ENCODE peak calls at places on chromosome 2, in seven cellular contexts. One of them, this sample, is unnamed.

GRCh38 chr2:204860249-204860648 is 315.0 kb downstream of the PARD3B start:
- DNase-seq in ascending aorta: no peak
- DNase-seq in WTC11: no peak
- DNase-seq in suprapubic skin: no peak
- DNase-seq in uterus: no peak
- DNase-seq in HFFc6: no peak
- DNase-seq in endothelial cell: no peak
- DNase-seq in this sample: no peak

GRCh38 chr2:207163815-207164747 is 1.7 kb downstream of the KLF7 start:
- DNase-seq in ascending aorta: peak
- DNase-seq in WTC11: no peak
- DNase-seq in suprapubic skin: peak
- DNase-seq in uterus: peak
- DNase-seq in HFFc6: peak
- DNase-seq in endothelial cell: peak
- DNase-seq in this sample: no peak

GRCh38 chr2:117948585-117948984 is 65.3 kb downstream of the CCDC93 start:
- DNase-seq in ascending aorta: no peak
- DNase-seq in WTC11: no peak
- DNase-seq in suprapubic skin: no peak
- DNase-seq in uterus: no peak
- DNase-seq in HFFc6: no peak
- DNase-seq in endothelial cell: no peak
- DNase-seq in this sample: no peak

GRCh38 chr2:215906458-215906857 is 106.9 kb downstream of the MREG start:
- DNase-seq in ascending aorta: no peak
- DNase-seq in WTC11: no peak
- DNase-seq in suprapubic skin: no peak
- DNase-seq in uterus: no peak
- DNase-seq in HFFc6: no peak
- DNase-seq in endothelial cell: no peak
- DNase-seq in this sample: no peak

GRCh38 chr2:113180131-113180946 is 6.6 kb downstream of the PSD4 start:
- DNase-seq in ascending aorta: no peak
- DNase-seq in WTC11: no peak
- DNase-seq in suprapubic skin: peak
- DNase-seq in uterus: no peak
- DNase-seq in HFFc6: no peak
- DNase-seq in endothelial cell: no peak
- DNase-seq in this sample: no peak

GRCh38 chr2:234670052-234670451 is 173.2 kb upstream of the ARL4C start:
- DNase-seq in ascending aorta: no peak
- DNase-seq in WTC11: no peak
- DNase-seq in suprapubic skin: no peak
- DNase-seq in uterus: no peak
- DNase-seq in HFFc6: peak
- DNase-seq in endothelial cell: no peak
- DNase-seq in this sample: peak

GRCh38 chr2:227534714-227535113 is 62.8 kb downstream of the AGFG1 start:
- DNase-seq in ascending aorta: no peak
- DNase-seq in WTC11: no peak
- DNase-seq in suprapubic skin: no peak
- DNase-seq in uterus: no peak
- DNase-seq in HFFc6: no peak
- DNase-seq in endothelial cell: no peak
- DNase-seq in this sample: no peak

GRCh38 chr2:70728128-70728527 is 39.9 kb downstream of the ADD2 start:
- DNase-seq in ascending aorta: no peak
- DNase-seq in WTC11: peak
- DNase-seq in suprapubic skin: no peak
- DNase-seq in uterus: no peak
- DNase-seq in HFFc6: no peak
- DNase-seq in endothelial cell: no peak
- DNase-seq in this sample: no peak

GRCh38 chr2:190853659-190854386 is 26.8 kb upstream of the GLS start:
- DNase-seq in ascending aorta: no peak
- DNase-seq in WTC11: no peak
- DNase-seq in suprapubic skin: no peak
- DNase-seq in uterus: no peak
- DNase-seq in HFFc6: no peak
- DNase-seq in endothelial cell: no peak
- DNase-seq in this sample: no peak

GRCh38 chr2:37880546-37880945 is 44.5 kb upstream of the RMDN2 start:
- DNase-seq in ascending aorta: no peak
- DNase-seq in WTC11: no peak
- DNase-seq in suprapubic skin: no peak
- DNase-seq in uterus: no peak
- DNase-seq in HFFc6: no peak
- DNase-seq in endothelial cell: no peak
- DNase-seq in this sample: no peak
- TF ChIP-seq CTCF in ascending aorta: no peak
- TF ChIP-seq CTCF in WTC11: no peak
- TF ChIP-seq CTCF in suprapubic skin: no peak
- TF ChIP-seq CTCF in uterus: no peak
- TF ChIP-seq CTCF in HFFc6: peak
- TF ChIP-seq CTCF in endothelial cell: no peak
- TF ChIP-seq CTCF in this sample: no peak

GRCh38 chr2:60565472-60565871 is 12.0 kb upstream of the BCL11A start:
- DNase-seq in ascending aorta: no peak
- DNase-seq in WTC11: peak
- DNase-seq in suprapubic skin: no peak
- DNase-seq in uterus: no peak
- DNase-seq in HFFc6: no peak
- DNase-seq in endothelial cell: peak
- DNase-seq in this sample: no peak
- TF ChIP-seq CTCF in ascending aorta: peak
- TF ChIP-seq CTCF in WTC11: no peak
- TF ChIP-seq CTCF in suprapubic skin: no peak
- TF ChIP-seq CTCF in uterus: peak
- TF ChIP-seq CTCF in HFFc6: peak
- TF ChIP-seq CTCF in endothelial cell: no peak
- TF ChIP-seq CTCF in this sample: peak

GRCh38 chr2:116095636-116096035 is 1653.2 kb downstream of the DPP10 start:
- DNase-seq in ascending aorta: no peak
- DNase-seq in WTC11: no peak
- DNase-seq in suprapubic skin: no peak
- DNase-seq in uterus: no peak
- DNase-seq in HFFc6: no peak
- DNase-seq in endothelial cell: no peak
- DNase-seq in this sample: no peak
- TF ChIP-seq CTCF in ascending aorta: no peak
- TF ChIP-seq CTCF in WTC11: no peak
- TF ChIP-seq CTCF in suprapubic skin: no peak
- TF ChIP-seq CTCF in uterus: no peak
- TF ChIP-seq CTCF in HFFc6: no peak
- TF ChIP-seq CTCF in endothelial cell: no peak
- TF ChIP-seq CTCF in this sample: no peak

DNA sequence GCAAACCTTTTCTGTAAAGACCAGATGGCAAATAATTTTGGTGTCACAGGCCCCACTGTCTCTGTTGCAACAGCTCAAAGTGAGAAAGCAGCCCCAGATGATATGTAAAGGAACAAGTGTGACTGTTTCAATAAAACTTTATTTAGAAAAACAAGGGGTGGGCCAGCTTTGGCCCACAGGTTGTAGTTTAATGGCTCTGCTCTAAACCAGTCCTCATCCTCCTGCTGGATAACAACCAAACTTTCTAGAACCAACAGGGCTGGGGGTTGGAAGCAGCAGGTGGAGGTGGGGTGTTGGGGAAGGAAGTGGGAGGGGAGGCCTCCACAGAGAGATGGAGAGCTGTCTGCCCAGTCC is 28.8 kb upstream of the INHBB start:
- DNase-seq in ascending aorta: no peak
- DNase-seq in WTC11: no peak
- DNase-seq in suprapubic skin: no peak
- DNase-seq in uterus: no peak
- DNase-seq in HFFc6: no peak
- DNase-seq in endothelial cell: no peak
- DNase-seq in this sample: no peak
- TF ChIP-seq CTCF in ascending aorta: no peak
- TF ChIP-seq CTCF in WTC11: no peak
- TF ChIP-seq CTCF in suprapubic skin: no peak
- TF ChIP-seq CTCF in uterus: no peak
- TF ChIP-seq CTCF in HFFc6: no peak
- TF ChIP-seq CTCF in endothelial cell: no peak
- TF ChIP-seq CTCF in this sample: no peak

GRCh38 chr2:42012651-42013050 is 35.2 kb upstream of the PKDCC start:
- DNase-seq in ascending aorta: no peak
- DNase-seq in WTC11: no peak
- DNase-seq in suprapubic skin: no peak
- DNase-seq in uterus: no peak
- DNase-seq in HFFc6: no peak
- DNase-seq in endothelial cell: no peak
- DNase-seq in this sample: no peak
- TF ChIP-seq CTCF in ascending aorta: no peak
- TF ChIP-seq CTCF in WTC11: no peak
- TF ChIP-seq CTCF in suprapubic skin: no peak
- TF ChIP-seq CTCF in uterus: no peak
- TF ChIP-seq CTCF in HFFc6: no peak
- TF ChIP-seq CTCF in endothelial cell: no peak
- TF ChIP-seq CTCF in this sample: peak

GRCh38 chr2:162328424-162329157 is 10.1 kb upstream of the IFIH1 start:
- DNase-seq in ascending aorta: no peak
- DNase-seq in WTC11: no peak
- DNase-seq in suprapubic skin: no peak
- DNase-seq in uterus: no peak
- DNase-seq in HFFc6: no peak
- DNase-seq in endothelial cell: no peak
- DNase-seq in this sample: no peak

GRCh38 chr2:162330881-162331280 is 12.4 kb upstream of the IFIH1 start:
- DNase-seq in ascending aorta: no peak
- DNase-seq in WTC11: no peak
- DNase-seq in suprapubic skin: no peak
- DNase-seq in uterus: no peak
- DNase-seq in HFFc6: no peak
- DNase-seq in endothelial cell: no peak
- DNase-seq in this sample: no peak

GRCh38 chr2:162327806-162328205 is 9.3 kb upstream of the IFIH1 start:
- DNase-seq in ascending aorta: no peak
- DNase-seq in WTC11: no peak
- DNase-seq in suprapubic skin: no peak
- DNase-seq in uterus: no peak
- DNase-seq in HFFc6: no peak
- DNase-seq in endothelial cell: no peak
- DNase-seq in this sample: no peak

GRCh38 chr2:162324953-162325352 is 6.5 kb upstream of the IFIH1 start:
- DNase-seq in ascending aorta: no peak
- DNase-seq in WTC11: no peak
- DNase-seq in suprapubic skin: no peak
- DNase-seq in uterus: no peak
- DNase-seq in HFFc6: no peak
- DNase-seq in endothelial cell: no peak
- DNase-seq in this sample: no peak

DNA sequence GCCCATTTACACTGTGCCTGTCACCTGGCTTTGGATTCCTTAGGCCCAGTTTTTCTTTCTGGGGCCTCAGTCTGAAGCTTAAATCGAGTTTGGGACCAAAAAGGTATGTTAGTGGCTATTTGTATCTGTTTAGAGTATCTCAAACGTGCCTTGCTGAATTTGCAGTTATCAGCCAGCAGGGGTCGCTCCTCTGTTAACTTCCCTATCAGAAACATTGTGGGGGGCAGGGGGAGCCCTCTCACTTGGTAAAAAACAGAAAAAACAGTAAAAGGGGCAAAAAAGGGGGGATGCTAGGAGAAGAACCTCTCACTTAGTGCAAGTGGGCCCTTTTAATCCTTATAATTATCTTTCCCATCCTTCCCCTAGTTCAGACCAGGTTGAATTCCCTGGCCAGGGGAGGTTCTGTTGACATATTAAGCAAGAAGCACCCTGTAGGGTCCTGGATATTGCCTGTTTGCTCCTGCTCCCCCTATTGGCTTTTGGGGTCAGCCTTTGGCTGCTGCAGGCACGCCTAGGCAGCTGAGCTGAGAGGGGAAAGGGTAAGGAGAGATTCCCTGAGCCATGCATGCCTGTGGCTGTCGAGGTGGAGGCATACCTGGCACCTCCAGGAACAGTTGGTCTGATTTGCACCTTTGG is 8.8 kb upstream of the IFIH1 start:
- DNase-seq in ascending aorta: no peak
- DNase-seq in WTC11: peak
- DNase-seq in suprapubic skin: no peak
- DNase-seq in uterus: no peak
- DNase-seq in HFFc6: peak
- DNase-seq in endothelial cell: no peak
- DNase-seq in this sample: no peak
- TF ChIP-seq CTCF in ascending aorta: peak
- TF ChIP-seq CTCF in WTC11: peak
- TF ChIP-seq CTCF in suprapubic skin: no peak
- TF ChIP-seq CTCF in uterus: no peak
- TF ChIP-seq CTCF in HFFc6: peak
- TF ChIP-seq CTCF in endothelial cell: peak
- TF ChIP-seq CTCF in this sample: peak

DNA sequence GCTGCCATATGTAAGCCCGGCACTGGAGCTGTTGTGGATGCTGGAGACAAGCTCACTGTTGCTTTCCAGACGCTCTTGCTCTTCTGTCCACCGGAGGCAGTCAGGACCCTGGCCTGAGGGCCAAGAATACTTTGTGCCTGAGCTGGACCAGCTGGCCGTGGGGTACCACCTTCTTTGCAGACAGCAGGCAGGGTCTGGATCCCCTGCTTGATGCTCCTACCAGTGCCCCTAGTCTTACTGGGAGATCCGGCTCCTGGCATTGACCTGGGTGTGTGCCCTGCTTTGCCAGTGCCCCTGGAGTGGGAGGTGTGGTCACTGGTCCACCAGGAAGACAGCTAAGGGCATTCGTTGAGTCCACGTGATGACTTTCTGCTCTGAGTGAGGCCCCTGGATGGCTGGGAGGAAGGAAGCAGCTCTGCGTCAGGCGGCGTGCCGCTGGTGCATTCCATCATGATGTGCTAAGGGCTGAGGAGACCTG is 59.3 kb downstream of the LRRFIP1 start:
- DNase-seq in ascending aorta: peak
- DNase-seq in WTC11: no peak
- DNase-seq in suprapubic skin: peak
- DNase-seq in uterus: peak
- DNase-seq in HFFc6: no peak
- DNase-seq in endothelial cell: no peak
- DNase-seq in this sample: no peak
- TF ChIP-seq CTCF in ascending aorta: no peak
- TF ChIP-seq CTCF in WTC11: no peak
- TF ChIP-seq CTCF in suprapubic skin: no peak
- TF ChIP-seq CTCF in uterus: no peak
- TF ChIP-seq CTCF in HFFc6: peak
- TF ChIP-seq CTCF in endothelial cell: no peak
- TF ChIP-seq CTCF in this sample: no peak